ENCODE peak calls at places on chromosome 6, in nine cellular contexts. Y is thoracic aorta, U is H1, J is right cardiac atrium, B is IMR-90, L is K562, A is body of pancreas, H is left ventricle myocardium inferior, I is aorta. P is an unnamed sample. For H3K27me3 and H3K4me1, the result is how much of the 10 kb centered on the place peaks cover.

GRCh38 chr6:118952683-118953082 is 17.7 kb upstream of the MCM9 start:
- DNase-seq in Y (no peak), U (no peak), J (no peak), B (no peak), L (no peak), A (no peak), H (no peak), I (no peak), P (no peak)

GRCh38 chr6:151958332-151958731 is 150.8 kb downstream of the ESR1 start:
- DNase-seq in Y (no peak), U (no peak), J (no peak), B (no peak), L (no peak), A (no peak), H (no peak), I (no peak), P (no peak)

GRCh38 chr6:133631421-133631820 is 257.5 kb upstream of the TCF21 start:
- DNase-seq in Y (no peak), U (no peak), J (no peak), B (peak), L (no peak), A (no peak), H (no peak), I (no peak), P (peak)

GRCh38 chr6:44593539-44593944 is 206.0 kb downstream of the CDC5L start:
- DNase-seq in Y (no peak), U (peak), J (no peak), B (peak), L (peak), A (peak), H (no peak), I (no peak), P (peak)

GRCh38 chr6:118788702-118789101 is 105.2 kb upstream of the ASF1A start:
- DNase-seq in Y (no peak), U (no peak), J (no peak), B (no peak), L (no peak), A (no peak), H (no peak), I (no peak), P (no peak)

GRCh38 chr6:21885532-21886089 is 292.1 kb downstream of the SOX4 start:
- DNase-seq in Y (peak), U (no peak), J (peak), B (peak), L (no peak), A (peak), H (peak), I (peak), P (peak)

GRCh38 chr6:170056329-170056728 is 234.5 kb downstream of the DLL1 start:
- DNase-seq in Y (no peak), U (peak), J (no peak), B (no peak), L (no peak), A (no peak), H (no peak), I (no peak), P (no peak)

GRCh38 chr6:42104095-42104806 is 38.2 kb downstream of the C6orf132 start:
- DNase-seq in Y (no peak), U (peak), J (peak), B (no peak), L (peak), A (peak), H (peak), I (peak), P (no peak)

DNA sequence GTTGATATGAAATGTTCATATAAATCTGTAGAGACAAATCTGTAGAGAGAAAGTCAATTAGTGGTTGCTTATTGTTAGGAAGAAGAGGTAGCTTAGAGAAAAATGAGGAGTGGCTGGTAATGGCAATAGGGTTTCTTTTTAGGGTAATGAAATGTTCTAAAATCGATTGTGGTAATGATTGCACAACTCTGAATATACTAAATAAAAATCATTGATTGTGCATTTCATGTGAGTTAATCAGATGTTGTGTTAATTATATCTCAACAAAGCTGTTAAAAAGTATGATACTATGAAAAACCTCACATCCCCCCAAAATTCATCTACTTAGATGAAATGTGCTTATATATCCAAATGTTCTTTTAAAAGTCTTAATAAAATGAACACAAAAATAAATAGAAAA is 84.2 kb downstream of the CEP57L1 start:
- DNase-seq in Y (no peak), U (no peak), J (no peak), B (no peak), L (no peak), A (no peak), H (no peak), I (no peak), P (no peak)
- H3K27me3 ChIP-seq in Y (under half), U (under half), J (under half), B (under half), L (under half), A (under half), H (under half), I (under half), P (under half)

GRCh38 chr6:68240731-68241130 is 394.4 kb upstream of the ADGRB3 start:
- DNase-seq in Y (no peak), U (no peak), J (no peak), B (no peak), L (no peak), A (no peak), H (no peak), I (no peak), P (no peak)

GRCh38 chr6:68235192-68235812 is 399.8 kb upstream of the ADGRB3 start:
- DNase-seq in Y (no peak), U (no peak), J (no peak), B (no peak), L (no peak), A (no peak), H (no peak), I (no peak), P (no peak)

GRCh38 chr6:68238097-68238597 is 396.9 kb upstream of the ADGRB3 start:
- DNase-seq in Y (no peak), U (no peak), J (no peak), B (no peak), L (no peak), A (no peak), H (no peak), I (no peak), P (no peak)

GRCh38 chr6:68239034-68239433 is 396.0 kb upstream of the ADGRB3 start:
- DNase-seq in Y (no peak), U (no peak), J (no peak), B (no peak), L (no peak), A (no peak), H (no peak), I (no peak), P (no peak)

DNA sequence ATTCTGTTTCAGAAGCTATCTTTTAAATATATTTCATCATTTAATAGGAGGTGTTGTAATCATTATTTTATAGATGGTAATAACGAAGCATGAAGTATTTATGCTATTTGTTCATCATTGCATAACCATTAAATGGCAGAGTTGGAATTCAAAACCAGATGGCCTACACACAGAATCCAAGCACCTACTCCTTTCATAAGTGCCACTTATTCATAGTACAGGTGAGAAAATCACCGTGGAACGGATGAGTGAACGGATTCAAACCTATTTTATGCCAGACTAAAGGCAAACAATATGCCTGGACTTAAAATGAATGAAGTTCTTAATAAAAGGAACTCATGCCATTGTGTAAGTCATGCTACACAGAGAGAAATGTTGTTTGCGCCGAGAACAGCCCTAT is 397.9 kb upstream of the ADGRB3 start:
- DNase-seq in Y (no peak), U (no peak), J (no peak), B (no peak), L (no peak), A (no peak), H (no peak), I (no peak), P (no peak)
- H3K4me1 ChIP-seq in Y (under half), U (under half), J (under half), B (under half), L (under half), A (under half), H (under half), I (under half), P (under half)

GRCh38 chr6:33082702-33083101 is 6.9 kb downstream of the HLA-DPB1 start:
- DNase-seq in Y (no peak), U (peak), J (no peak), B (peak), L (peak), A (peak), H (peak), I (no peak), P (no peak)

GRCh38 chr6:33080127-33081089 is 4.6 kb downstream of the HLA-DPB1 start:
- DNase-seq in Y (peak), U (peak), J (peak), B (peak), L (peak), A (peak), H (peak), I (peak), P (no peak)

GRCh38 chr6:33079575-33079974 is 3.8 kb downstream of the HLA-DPB1 start:
- DNase-seq in Y (no peak), U (no peak), J (no peak), B (no peak), L (no peak), A (no peak), H (no peak), I (no peak), P (no peak)

GRCh38 chr6:33078919-33079521 is 3.2 kb downstream of the HLA-DPB1 start:
- DNase-seq in Y (no peak), U (no peak), J (no peak), B (no peak), L (no peak), A (no peak), H (no peak), I (no peak), P (no peak)

DNA sequence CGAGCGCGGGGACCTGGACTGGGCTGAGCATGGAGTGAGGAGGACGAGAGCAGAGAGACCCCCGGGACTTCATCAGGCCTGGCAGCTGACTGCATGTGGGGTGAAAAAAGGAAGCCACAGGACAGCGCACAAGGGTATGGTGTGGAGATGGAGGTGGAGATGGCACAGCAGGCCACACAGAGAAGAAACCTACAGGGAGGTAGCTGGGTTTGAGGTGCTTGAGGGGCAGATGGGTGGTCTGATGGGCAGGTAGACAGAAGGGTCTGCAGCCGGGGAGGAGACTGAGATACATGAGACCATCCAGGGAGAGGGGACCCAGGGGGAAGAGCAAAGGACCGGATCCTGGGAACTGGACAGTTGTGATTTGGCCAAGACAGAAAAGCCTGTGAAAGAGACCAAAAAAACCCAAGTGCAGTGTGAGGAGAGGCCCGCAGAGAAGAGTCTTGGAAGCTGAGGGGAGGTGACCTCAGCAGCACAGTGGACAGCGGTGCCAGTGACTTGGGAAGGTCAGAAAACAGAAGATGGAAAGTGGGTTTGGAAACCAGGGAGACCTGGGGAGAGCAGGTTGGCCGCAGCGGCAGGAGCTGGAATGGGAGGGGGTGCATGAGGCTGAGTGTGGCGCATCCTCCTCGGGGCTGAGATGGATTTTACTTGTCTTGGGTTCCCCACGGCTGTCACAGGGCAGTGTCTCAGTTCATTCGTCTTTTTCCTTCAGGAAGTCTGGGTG is 5.5 kb downstream of the HLA-DPB1 start:
- DNase-seq in Y (no peak), U (no peak), J (no peak), B (no peak), L (no peak), A (no peak), H (no peak), I (no peak), P (no peak)
- H3K27ac ChIP-seq in Y (peak), U (no peak), J (peak), B (no peak), L (no peak), A (peak), H (peak), I (no peak), P (no peak)

GRCh38 chr6:35213161-35213823 is 464 bp upstream of the SCUBE3 start:
- DNase-seq in Y (no peak), U (no peak), J (peak), B (no peak), L (no peak), A (no peak), H (no peak), I (no peak), P (no peak)
- H3K27me3 ChIP-seq in Y (under half), U (half or more), J (under half), B (under half), L (half or more), A (under half), H (half or more), I (under half), P (under half)

DNA sequence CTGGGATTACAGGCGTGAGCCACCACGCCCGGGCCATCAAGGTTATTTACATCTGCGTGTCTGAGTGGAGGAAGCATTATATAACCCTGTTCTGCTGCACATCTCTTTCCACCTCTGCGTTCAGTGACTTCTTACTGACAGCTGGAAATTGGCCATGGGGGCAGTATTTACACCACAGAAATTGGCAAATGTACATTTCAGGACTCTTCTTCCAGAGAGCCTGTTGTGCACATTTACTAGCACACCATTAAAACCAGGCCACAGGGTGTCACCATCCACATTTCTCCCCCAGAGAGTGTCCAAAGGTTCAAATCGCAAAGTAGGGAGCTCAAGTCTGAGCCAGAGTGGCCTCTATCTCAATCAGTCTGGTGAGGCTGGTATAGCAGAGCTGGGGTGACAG is 62.9 kb upstream of the SNX9 start:
- DNase-seq in Y (no peak), U (no peak), J (no peak), B (no peak), L (no peak), A (no peak), H (no peak), I (no peak), P (no peak)
- H3K4me1 ChIP-seq in Y (half or more), U (under half), J (under half), B (under half), L (half or more), A (under half), H (half or more), I (under half), P (half or more)

GRCh38 chr6:54654376-54654775 is 192.2 kb upstream of the FAM83B start:
- DNase-seq in Y (no peak), U (no peak), J (no peak), B (no peak), L (no peak), A (no peak), H (no peak), I (no peak), P (no peak)
- H3K27ac ChIP-seq in Y (no peak), U (no peak), J (no peak), B (no peak), L (no peak), A (no peak), H (no peak), I (no peak), P (no peak)

GRCh38 chr6:137486388-137486787 is 7.8 kb downstream of the OLIG3 start:
- DNase-seq in Y (no peak), U (no peak), J (no peak), B (no peak), L (no peak), A (no peak), H (no peak), I (no peak), P (no peak)
- H3K27me3 ChIP-seq in Y (under half), U (half or more), J (under half), B (half or more), L (under half), A (under half), H (half or more), I (under half), P (under half)

GRCh38 chr6:31587791-31588777 is 2.0 kb downstream of the LST1 start:
- DNase-seq in Y (no peak), U (no peak), J (no peak), B (no peak), L (no peak), A (no peak), H (no peak), I (no peak), P (no peak)
- H3K4me1 ChIP-seq in Y (under half), U (under half), J (under half), B (under half), L (under half), A (under half), H (under half), I (under half), P (under half)

GRCh38 chr6:168078199-168078942 is 641 bp downstream of the FRMD1 start:
- DNase-seq in Y (no peak), U (no peak), J (no peak), B (no peak), L (no peak), A (no peak), H (no peak), I (no peak), P (no peak)

GRCh38 chr6:168075787-168076202 is 3.2 kb downstream of the FRMD1 start:
- DNase-seq in Y (no peak), U (no peak), J (no peak), B (no peak), L (no peak), A (no peak), H (no peak), I (no peak), P (no peak)

GRCh38 chr6:168080397-168081077 is 1.5 kb upstream of the FRMD1 start:
- DNase-seq in Y (no peak), U (no peak), J (no peak), B (no peak), L (no peak), A (no peak), H (no peak), I (no peak), P (no peak)

GRCh38 chr6:168081858-168082546 is 3.0 kb upstream of the FRMD1 start:
- DNase-seq in Y (no peak), U (no peak), J (no peak), B (no peak), L (no peak), A (no peak), H (no peak), I (no peak), P (no peak)

GRCh38 chr6:168078943-168079405 is at the start of gene FRMD1:
- DNase-seq in Y (no peak), U (no peak), J (no peak), B (no peak), L (no peak), A (no peak), H (no peak), I (no peak), P (no peak)
- H3K27ac ChIP-seq in Y (no peak), U (no peak), J (no peak), B (no peak), L (no peak), A (no peak), H (no peak), I (no peak), P (no peak)

GRCh38 chr6:98836962-98837944 is 2.9 kb downstream of the POU3F2 start:
- DNase-seq in Y (no peak), U (no peak), J (no peak), B (no peak), L (no peak), A (no peak), H (no peak), I (no peak), P (peak)
- H3K27me3 ChIP-seq in Y (under half), U (half or more), J (under half), B (half or more), L (under half), A (under half), H (half or more), I (under half), P (half or more)